ENCODE peak calls at places on chromosome 11, in five cellular contexts. One of them, this sample, is unnamed.

GRCh38 chr11:133347988-133348387 is 184.3 kb downstream of the OPCML start:
- DNase-seq in H1: no peak
- DNase-seq in HEK293T: no peak
- DNase-seq in GM12878: no peak
- DNase-seq in NT2/D1: no peak
- DNase-seq in this sample: no peak

GRCh38 chr11:10205928-10206327 is 88.1 kb downstream of the SBF2 start:
- DNase-seq in HEK293T: no peak
- DNase-seq in H1: no peak
- DNase-seq in GM12878: no peak
- DNase-seq in NT2/D1: no peak
- DNase-seq in this sample: no peak

GRCh38 chr11:120966840-120967239 is 57.1 kb upstream of the TBCEL start:
- DNase-seq in NT2/D1: no peak
- DNase-seq in HEK293T: no peak
- DNase-seq in GM12878: no peak
- DNase-seq in H1: no peak
- DNase-seq in this sample: no peak

GRCh38 chr11:12973529-12974181 is 35.5 kb upstream of the RASSF10 start:
- DNase-seq in NT2/D1: no peak
- DNase-seq in H1: no peak
- DNase-seq in GM12878: no peak
- DNase-seq in HEK293T: no peak
- DNase-seq in this sample: no peak

GRCh38 chr11:72350752-72351151 is 83.6 kb downstream of the CLPB start:
- DNase-seq in NT2/D1: no peak
- DNase-seq in GM12878: no peak
- DNase-seq in H1: no peak
- DNase-seq in HEK293T: no peak
- DNase-seq in this sample: no peak

GRCh38 chr11:111465400-111465799 is 46.8 kb downstream of the BTG4 start:
- DNase-seq in GM12878: no peak
- DNase-seq in NT2/D1: no peak
- DNase-seq in HEK293T: no peak
- DNase-seq in H1: no peak
- DNase-seq in this sample: no peak

GRCh38 chr11:18330921-18331320 is 8.6 kb downstream of the GTF2H1 start:
- DNase-seq in H1: no peak
- DNase-seq in NT2/D1: no peak
- DNase-seq in HEK293T: no peak
- DNase-seq in GM12878: no peak
- DNase-seq in this sample: no peak

GRCh38 chr11:74717211-74717997 is 13.8 kb downstream of the CHRDL2 start:
- DNase-seq in GM12878: no peak
- DNase-seq in H1: no peak
- DNase-seq in HEK293T: no peak
- DNase-seq in NT2/D1: no peak
- DNase-seq in this sample: no peak

GRCh38 chr11:73184953-73185671 is 33.0 kb upstream of the P2RY2 start:
- DNase-seq in GM12878: no peak
- DNase-seq in NT2/D1: no peak
- DNase-seq in H1: peak; percentile 84
- DNase-seq in HEK293T: peak; percentile 80
- DNase-seq in this sample: peak; percentile 52

GRCh38 chr11:1139441-1140066 is 18.2 kb upstream of the MUC5AC start:
- DNase-seq in NT2/D1: no peak
- DNase-seq in H1: no peak
- DNase-seq in HEK293T: no peak
- DNase-seq in GM12878: no peak
- DNase-seq in this sample: no peak

GRCh38 chr11:102469196-102469821 is 16.7 kb upstream of the TMEM123 start:
- DNase-seq in NT2/D1: no peak
- DNase-seq in H1: no peak
- DNase-seq in HEK293T: no peak
- DNase-seq in GM12878: no peak
- DNase-seq in this sample: no peak

GRCh38 chr11:17985517-17985916 is 27.3 kb downstream of the SERGEF start:
- DNase-seq in HEK293T: no peak
- DNase-seq in NT2/D1: no peak
- DNase-seq in GM12878: no peak
- DNase-seq in H1: no peak
- DNase-seq in this sample: peak; percentile 54

GRCh38 chr11:73520358-73521061 is 77.4 kb downstream of the FAM168A start:
- DNase-seq in HEK293T: no peak
- DNase-seq in GM12878: peak; percentile 47
- DNase-seq in NT2/D1: no peak
- DNase-seq in H1: no peak
- DNase-seq in this sample: no peak

GRCh38 chr11:3109921-3110706 is 52.9 kb upstream of the CARS1 start:
- DNase-seq in NT2/D1: peak; percentile 30
- DNase-seq in H1: peak; percentile 86
- DNase-seq in GM12878: no peak
- DNase-seq in HEK293T: peak; percentile 75
- DNase-seq in this sample: peak; percentile 15

GRCh38 chr11:133214646-133215045 is 317.7 kb downstream of the OPCML start:
- DNase-seq in GM12878: no peak
- DNase-seq in H1: no peak
- DNase-seq in HEK293T: no peak
- DNase-seq in NT2/D1: no peak
- DNase-seq in this sample: no peak

GRCh38 chr11:47331454-47332302 is 20.8 kb downstream of the MYBPC3 start:
- DNase-seq in NT2/D1: no peak
- DNase-seq in HEK293T: no peak
- DNase-seq in GM12878: no peak
- DNase-seq in H1: no peak
- DNase-seq in this sample: no peak

GRCh38 chr11:57727185-57727584 is 14.1 kb upstream of the SELENOH start:
- DNase-seq in GM12878: no peak
- DNase-seq in H1: no peak
- DNase-seq in HEK293T: no peak
- DNase-seq in NT2/D1: no peak
- DNase-seq in this sample: no peak

GRCh38 chr11:83092488-83093384 is 21.0 kb upstream of the RAB30 start:
- DNase-seq in HEK293T: no peak
- DNase-seq in H1: no peak
- DNase-seq in NT2/D1: no peak
- DNase-seq in GM12878: no peak
- DNase-seq in this sample: peak; percentile 98

GRCh38 chr11:9906043-9906791 is 242.3 kb downstream of the SWAP70 start:
- DNase-seq in GM12878: no peak
- DNase-seq in H1: no peak
- DNase-seq in HEK293T: no peak
- DNase-seq in NT2/D1: peak; percentile 72
- DNase-seq in this sample: peak; percentile 56

GRCh38 chr11:107821199-107821926 is 37.2 kb downstream of the SLC35F2 start:
- DNase-seq in H1: no peak
- DNase-seq in GM12878: no peak
- DNase-seq in NT2/D1: no peak
- DNase-seq in HEK293T: no peak
- DNase-seq in this sample: no peak

GRCh38 chr11:94845622-94846021 is 77.5 kb downstream of the AMOTL1 start:
- DNase-seq in H1: no peak
- DNase-seq in HEK293T: no peak
- DNase-seq in GM12878: no peak
- DNase-seq in NT2/D1: no peak
- DNase-seq in this sample: peak; percentile 48

GRCh38 chr11:18704045-18704645 is 5.6 kb downstream of the TMEM86A start:
- DNase-seq in HEK293T: no peak
- DNase-seq in H1: no peak
- DNase-seq in NT2/D1: no peak
- DNase-seq in GM12878: no peak
- DNase-seq in this sample: no peak

GRCh38 chr11:58652726-58653280 is 30.3 kb downstream of the CNTF start:
- DNase-seq in NT2/D1: peak; percentile 40
- DNase-seq in GM12878: no peak
- DNase-seq in H1: no peak
- DNase-seq in HEK293T: no peak
- DNase-seq in this sample: no peak

GRCh38 chr11:62493801-62494200 is 52.8 kb downstream of the AHNAK start:
- DNase-seq in GM12878: no peak
- DNase-seq in HEK293T: no peak
- DNase-seq in NT2/D1: no peak
- DNase-seq in H1: no peak
- DNase-seq in this sample: no peak

GRCh38 chr11:87144266-87144665 is 106.5 kb downstream of the TMEM135 start:
- DNase-seq in HEK293T: no peak
- DNase-seq in NT2/D1: no peak
- DNase-seq in H1: no peak
- DNase-seq in GM12878: no peak
- DNase-seq in this sample: no peak

GRCh38 chr11:75577198-75577597 is 15.1 kb downstream of the SERPINH1 start:
- DNase-seq in NT2/D1: no peak
- DNase-seq in GM12878: no peak
- DNase-seq in H1: peak; percentile 88
- DNase-seq in HEK293T: peak; percentile 79
- DNase-seq in this sample: no peak

GRCh38 chr11:279966-280761 is 2.0 kb downstream of the NLRP6 start:
- DNase-seq in GM12878: no peak
- DNase-seq in H1: peak; percentile 49
- DNase-seq in NT2/D1: no peak
- DNase-seq in HEK293T: no peak
- DNase-seq in this sample: no peak

GRCh38 chr11:19367051-19367709 is 126.4 kb upstream of the E2F8 start:
- DNase-seq in GM12878: no peak
- DNase-seq in HEK293T: no peak
- DNase-seq in H1: no peak
- DNase-seq in NT2/D1: no peak
- DNase-seq in this sample: no peak

GRCh38 chr11:70826541-70826943 is 425.8 kb downstream of the SHANK2 start:
- DNase-seq in HEK293T: peak; percentile 16
- DNase-seq in NT2/D1: no peak
- DNase-seq in GM12878: no peak
- DNase-seq in H1: peak; percentile 69
- DNase-seq in this sample: no peak

GRCh38 chr11:94134651-94135512 is 6.2 kb downstream of the PANX1 start:
- DNase-seq in H1: no peak
- DNase-seq in HEK293T: no peak
- DNase-seq in GM12878: no peak
- DNase-seq in NT2/D1: no peak
- DNase-seq in this sample: no peak

DNA sequence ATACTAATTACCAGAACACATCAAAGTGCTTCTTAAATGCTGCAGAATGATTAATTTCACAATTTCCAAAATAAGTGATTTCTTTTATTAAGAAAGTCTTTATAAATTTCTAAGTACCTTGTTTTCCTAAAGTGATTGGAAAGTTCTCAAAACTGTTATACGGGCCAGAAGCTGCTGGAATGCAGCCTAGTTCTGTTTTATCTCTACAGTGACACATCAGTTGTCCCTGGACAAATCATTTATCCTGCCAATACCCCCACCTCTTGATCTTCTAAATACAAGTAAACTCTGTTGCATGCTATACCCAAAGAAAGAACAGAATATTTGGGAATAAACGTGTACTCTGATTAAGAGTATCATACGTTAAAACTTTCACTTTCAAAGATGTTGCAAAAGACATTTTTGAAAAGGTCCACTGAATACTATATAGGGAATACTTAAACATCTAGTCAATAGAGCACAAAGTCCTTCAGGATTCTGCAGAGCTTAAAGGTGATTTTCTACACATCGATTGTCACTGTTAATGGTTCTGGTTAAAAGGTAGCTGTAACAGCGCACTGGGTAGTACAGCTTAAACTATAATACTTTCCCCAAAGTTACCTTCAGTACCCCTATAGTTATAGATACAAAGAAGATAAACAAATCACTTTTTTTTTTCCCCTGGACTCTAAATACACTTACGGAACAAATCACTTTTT is 92.1 kb upstream of the APOA1 start:
- DNase-seq in H1: no peak
- DNase-seq in GM12878: no peak
- DNase-seq in NT2/D1: no peak
- DNase-seq in HEK293T: no peak
- DNase-seq in this sample: peak; percentile 21
- TF ChIP-seq SUZ12 in H1: no peak
- TF ChIP-seq SUZ12 in GM12878: no peak
- TF ChIP-seq SUZ12 in NT2/D1: no peak
- TF ChIP-seq SUZ12 in HEK293T: no peak
- TF ChIP-seq SUZ12 in this sample: no peak

GRCh38 chr11:67302571-67303131 is 679 bp upstream of the SSH3 start:
- DNase-seq in HEK293T: no peak
- DNase-seq in NT2/D1: no peak
- DNase-seq in GM12878: no peak
- DNase-seq in H1: peak; percentile 84
- DNase-seq in this sample: no peak
- TF ChIP-seq SUZ12 in HEK293T: no peak
- TF ChIP-seq SUZ12 in NT2/D1: no peak
- TF ChIP-seq SUZ12 in GM12878: no peak
- TF ChIP-seq SUZ12 in H1: no peak
- TF ChIP-seq SUZ12 in this sample: no peak

GRCh38 chr11:7332962-7333361 is 81.3 kb downstream of the SYT9 start:
- DNase-seq in NT2/D1: no peak
- DNase-seq in HEK293T: no peak
- DNase-seq in GM12878: no peak
- DNase-seq in H1: no peak
- DNase-seq in this sample: no peak
- TF ChIP-seq SUZ12 in NT2/D1: no peak
- TF ChIP-seq SUZ12 in HEK293T: no peak
- TF ChIP-seq SUZ12 in GM12878: no peak
- TF ChIP-seq SUZ12 in H1: no peak
- TF ChIP-seq SUZ12 in this sample: no peak

GRCh38 chr11:106087815-106088435 is 10.5 kb downstream of the AASDHPPT start:
- DNase-seq in H1: no peak
- DNase-seq in NT2/D1: peak; percentile 20
- DNase-seq in GM12878: no peak
- DNase-seq in HEK293T: peak; percentile 25
- DNase-seq in this sample: peak; percentile 62

GRCh38 chr11:106092446-106092845 is 15.0 kb downstream of the AASDHPPT start:
- DNase-seq in NT2/D1: no peak
- DNase-seq in H1: no peak
- DNase-seq in HEK293T: no peak
- DNase-seq in GM12878: no peak
- DNase-seq in this sample: no peak

GRCh38 chr11:106086850-106087249 is 9.4 kb downstream of the AASDHPPT start:
- DNase-seq in HEK293T: no peak
- DNase-seq in GM12878: no peak
- DNase-seq in H1: no peak
- DNase-seq in NT2/D1: no peak
- DNase-seq in this sample: no peak

GRCh38 chr11:106088896-106089295 is 11.4 kb downstream of the AASDHPPT start:
- DNase-seq in GM12878: no peak
- DNase-seq in H1: no peak
- DNase-seq in HEK293T: no peak
- DNase-seq in NT2/D1: no peak
- DNase-seq in this sample: no peak

DNA sequence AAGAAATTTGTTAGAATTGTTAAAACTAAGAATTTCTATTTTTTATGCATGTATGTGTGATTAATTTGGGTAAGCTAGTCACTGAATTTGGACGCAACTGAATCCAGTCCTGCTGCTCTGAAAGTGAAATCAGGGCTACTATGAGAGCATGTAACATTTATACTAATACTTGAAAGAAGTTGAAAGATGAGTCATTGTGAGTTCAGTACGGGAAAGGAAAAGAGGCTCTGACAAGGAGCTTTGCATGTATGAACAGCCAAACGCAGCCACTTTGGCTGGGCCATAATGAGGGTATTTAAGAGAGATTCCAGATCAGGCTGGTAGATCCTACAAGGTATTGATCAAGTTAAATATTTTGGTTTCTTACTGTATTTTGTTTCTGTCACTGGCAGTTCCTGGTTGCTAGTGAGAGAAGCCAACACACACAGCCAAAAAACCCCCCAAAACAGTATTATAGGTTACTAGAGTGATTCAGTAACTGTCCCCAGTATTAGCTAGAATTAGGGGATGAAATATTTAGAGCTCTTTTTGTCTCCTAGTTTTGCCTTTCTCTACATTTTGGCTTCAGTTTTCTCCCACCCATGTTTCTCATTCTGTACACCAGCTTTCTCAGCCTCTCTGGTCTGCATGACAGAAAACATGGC is 14.1 kb downstream of the AASDHPPT start:
- DNase-seq in GM12878: peak; percentile 56
- DNase-seq in HEK293T: no peak
- DNase-seq in NT2/D1: no peak
- DNase-seq in H1: no peak
- DNase-seq in this sample: no peak
- TF ChIP-seq SUZ12 in GM12878: no peak
- TF ChIP-seq SUZ12 in HEK293T: no peak
- TF ChIP-seq SUZ12 in NT2/D1: no peak
- TF ChIP-seq SUZ12 in H1: no peak
- TF ChIP-seq SUZ12 in this sample: no peak

This sample was measured in HepG2.